ENCODE peak calls at places on chromosomes 5 and 9, in ten cellular contexts. Q, C, M, F, I, O, Y, R, V and W are unnamed samples.
A peak's percentile ranks its signal among the peaks of the same experiment; 100 is the strongest.

GRCh38 chr5:10633271-10634049 is 69.6 kb downstream of the ANKRD33B start:
- DNase-seq in I (no peak), O (no peak), Q (no peak), C (no peak), V (no peak), R (no peak), Y (peak; percentile 73), M (no peak), F (peak; percentile 88), W (no peak)

GRCh38 chr5:17185776-17186175 is 31.7 kb upstream of the BASP1 start:
- DNase-seq in Y (no peak), M (no peak), C (peak; percentile 27), V (no peak), Q (no peak), F (no peak), O (peak; percentile 53), R (no peak), I (no peak), W (no peak)

GRCh38 chr5:91139572-91140200 is 243.4 kb downstream of the ARRDC3 start:
- DNase-seq in I (no peak), Q (no peak), C (no peak), V (no peak), Y (peak; percentile 32), F (no peak), M (no peak), R (no peak), O (no peak), W (no peak)

GRCh38 chr5:64147849-64148441 is 17.7 kb upstream of the RNF180 start:
- DNase-seq in C (peak; percentile 20), R (no peak), Q (peak; percentile 71), I (peak; percentile 57), M (peak; percentile 7), O (peak; percentile 25), V (peak; percentile 20), Y (peak; percentile 60), F (peak; percentile 69), W (no peak)

GRCh38 chr9:133371261-133371711 is 4.6 kb downstream of the SURF4 start:
- DNase-seq in R (no peak), F (peak; percentile 82), Y (no peak), O (no peak), I (no peak), M (no peak), V (peak; percentile 45), C (no peak), Q (no peak), W (no peak)

GRCh38 chr5:56302027-56302426 is 68.9 kb upstream of the ANKRD55 start:
- DNase-seq in Q (no peak), R (no peak), M (peak; percentile 17), Y (peak; percentile 38), C (no peak), F (no peak), V (no peak), I (no peak), O (no peak), W (no peak)

GRCh38 chr5:32961066-32961429 is 249.9 kb downstream of the NPR3 start:
- DNase-seq in I (no peak), Q (no peak), F (no peak), Y (no peak), M (no peak), O (no peak), C (no peak), V (no peak), R (no peak), W (no peak)

GRCh38 chr9:127921592-127922120 is 4.8 kb upstream of the ST6GALNAC4 start:
- DNase-seq in O (no peak), M (no peak), C (peak; percentile 82), F (peak; percentile 94), I (peak; percentile 56), R (no peak), Y (peak; percentile 47), V (peak; percentile 86), Q (peak; percentile 81), W (no peak)

GRCh38 chr9:131658753-131659129 is 81.1 kb downstream of the RAPGEF1 start:
- DNase-seq in V (no peak), C (no peak), M (no peak), O (no peak), F (no peak), R (no peak), Y (no peak), Q (no peak), I (no peak), W (no peak)

GRCh38 chr9:131657890-131658752 is 81.8 kb downstream of the RAPGEF1 start:
- DNase-seq in Y (peak; percentile 91), F (no peak), V (no peak), R (no peak), C (no peak), Q (no peak), I (peak; percentile 64), M (peak; percentile 43), O (no peak), W (no peak)

GRCh38 chr9:131663288-131663687 is 76.6 kb downstream of the RAPGEF1 start:
- DNase-seq in V (no peak), Q (no peak), R (no peak), O (no peak), C (no peak), M (no peak), Y (no peak), F (no peak), I (no peak), W (no peak)

GRCh38 chr9:131661954-131662621 is 77.8 kb downstream of the RAPGEF1 start:
- DNase-seq in R (no peak), F (no peak), Q (no peak), M (no peak), C (no peak), Y (peak; percentile 41), O (no peak), I (no peak), V (peak; percentile 49), W (no peak)

DNA sequence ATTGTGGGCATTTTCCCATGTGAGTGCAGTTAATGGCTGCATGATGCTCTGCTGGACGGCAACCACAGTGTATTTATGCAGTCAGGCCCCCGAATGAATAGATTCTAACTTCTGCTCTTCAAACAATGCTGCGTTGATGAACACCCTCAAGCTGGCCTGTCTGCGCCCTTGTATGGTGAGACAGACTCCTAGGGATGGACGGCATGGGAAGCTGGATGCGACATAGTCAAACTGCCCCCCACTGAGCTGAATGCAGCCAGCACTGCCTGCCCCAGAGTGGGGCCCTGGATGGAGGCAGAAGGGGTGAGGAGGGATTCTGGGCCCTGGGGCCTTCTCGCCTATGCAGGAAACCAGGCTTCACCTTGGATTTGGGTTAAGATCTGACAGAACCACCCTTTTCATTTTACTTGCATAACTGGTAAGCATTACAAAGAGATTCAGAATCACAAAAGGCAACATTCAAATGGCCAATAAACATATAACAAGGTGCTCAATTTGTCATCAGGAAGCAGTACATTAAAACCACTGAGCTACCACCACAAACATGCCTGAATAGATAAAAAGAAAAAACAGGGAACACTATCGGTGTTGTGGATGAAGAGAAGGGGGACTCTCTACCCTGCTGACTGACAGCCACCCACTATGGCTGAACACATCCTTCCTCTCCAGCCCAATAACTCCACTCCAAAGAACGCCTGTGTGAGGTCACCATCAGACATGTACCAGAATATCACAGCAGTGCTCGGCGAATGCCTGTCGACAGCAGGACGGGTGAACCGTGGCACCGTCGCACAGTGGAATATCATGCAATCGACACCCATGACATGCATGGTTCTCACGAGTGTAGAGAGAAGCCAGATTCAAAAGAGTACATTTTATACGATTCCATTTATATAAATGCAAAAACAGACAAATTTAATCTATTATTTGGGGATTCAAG is 79.1 kb downstream of the RAPGEF1 start:
- DNase-seq in F (no peak), Y (no peak), R (no peak), Q (no peak), M (no peak), O (no peak), C (no peak), V (no peak), I (no peak), W (no peak)
- H3K4me1 ChIP-seq in F (peaks cover 100% of the 10 kb centered on the region), Y (peaks cover 63% of the 10 kb centered on the region), R (peaks cover 34% of the 10 kb centered on the region), Q (peaks cover 56% of the 10 kb centered on the region), M (peaks cover 27% of the 10 kb centered on the region), O (no peaks in the 10 kb centered on the region), C (peaks cover 31% of the 10 kb centered on the region), V (no peaks in the 10 kb centered on the region), I (no peaks in the 10 kb centered on the region), W (peaks cover 33% of the 10 kb centered on the region)

GRCh38 chr9:125203259-125203658 is 2.9 kb downstream of the RABEPK start:
- DNase-seq in Y (no peak), F (no peak), M (peak; percentile 40), Q (no peak), O (no peak), R (no peak), I (no peak), V (no peak), C (no peak), W (no peak)

GRCh38 chr9:125204477-125204876 is 4.1 kb downstream of the RABEPK start:
- DNase-seq in V (no peak), F (no peak), R (no peak), Y (no peak), I (no peak), Q (no peak), M (peak; percentile 74), O (no peak), C (no peak), W (no peak)

GRCh38 chr9:125200216-125201047 is at the start of gene RABEPK:
- DNase-seq in V (peak; percentile 96), F (peak; percentile 98), C (peak; percentile 95), M (peak; percentile 89), Q (peak; percentile 94), O (peak; percentile 89), I (peak; percentile 89), R (peak; percentile 96), Y (peak; percentile 94), W (peak; percentile 95)
- TF ChIP-seq POLR2A in V (peak; percentile 95), F (no peak), C (peak; percentile 93), M (peak; percentile 94), Q (no peak), O (peak; percentile 70), I (peak; percentile 75), R (peak; percentile 47), Y (peak; percentile 93), W (no peak)

DNA sequence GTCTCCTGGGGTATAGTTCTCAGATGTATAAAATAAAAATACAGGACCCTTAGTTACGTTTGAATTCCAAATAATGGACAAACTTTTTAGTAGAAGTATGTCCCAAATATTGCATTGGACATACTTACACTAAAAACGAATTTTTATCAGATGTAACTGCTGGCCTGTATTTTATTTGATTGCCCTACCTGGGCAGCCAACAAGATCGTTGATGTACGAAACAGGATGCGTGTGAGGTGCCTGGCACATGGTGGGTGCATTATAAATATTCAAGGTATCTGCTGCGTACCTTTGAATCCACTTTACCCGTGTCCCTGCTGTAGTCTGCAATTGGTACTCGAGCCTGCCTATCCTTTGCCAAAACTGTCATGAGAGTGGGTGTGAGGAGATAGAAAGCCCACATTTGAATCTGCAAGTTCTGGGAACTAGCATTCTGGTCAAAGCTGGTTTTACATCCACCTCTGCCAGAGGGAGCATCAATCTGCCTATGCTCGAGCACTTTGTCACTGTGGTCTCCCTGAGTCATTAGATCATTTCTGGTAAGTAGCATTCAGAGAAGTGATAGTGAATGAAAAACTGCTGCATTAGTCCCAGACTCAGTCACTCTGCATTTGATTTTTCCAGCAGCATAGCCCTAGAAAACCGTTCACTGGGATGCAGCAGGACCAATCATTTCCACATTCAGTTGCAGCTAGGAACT is 133.7 kb upstream of the IQGAP2 start:
- DNase-seq in Y (no peak), Q (no peak), O (no peak), M (no peak), V (no peak), C (no peak), F (no peak), I (no peak), R (no peak), W (no peak)
- TF ChIP-seq POLR2AphosphoS5 in Y (no peak), Q (no peak), O (no peak), M (no peak), V (no peak), C (no peak), F (no peak), I (no peak), R (no peak), W (no peak)

DNA sequence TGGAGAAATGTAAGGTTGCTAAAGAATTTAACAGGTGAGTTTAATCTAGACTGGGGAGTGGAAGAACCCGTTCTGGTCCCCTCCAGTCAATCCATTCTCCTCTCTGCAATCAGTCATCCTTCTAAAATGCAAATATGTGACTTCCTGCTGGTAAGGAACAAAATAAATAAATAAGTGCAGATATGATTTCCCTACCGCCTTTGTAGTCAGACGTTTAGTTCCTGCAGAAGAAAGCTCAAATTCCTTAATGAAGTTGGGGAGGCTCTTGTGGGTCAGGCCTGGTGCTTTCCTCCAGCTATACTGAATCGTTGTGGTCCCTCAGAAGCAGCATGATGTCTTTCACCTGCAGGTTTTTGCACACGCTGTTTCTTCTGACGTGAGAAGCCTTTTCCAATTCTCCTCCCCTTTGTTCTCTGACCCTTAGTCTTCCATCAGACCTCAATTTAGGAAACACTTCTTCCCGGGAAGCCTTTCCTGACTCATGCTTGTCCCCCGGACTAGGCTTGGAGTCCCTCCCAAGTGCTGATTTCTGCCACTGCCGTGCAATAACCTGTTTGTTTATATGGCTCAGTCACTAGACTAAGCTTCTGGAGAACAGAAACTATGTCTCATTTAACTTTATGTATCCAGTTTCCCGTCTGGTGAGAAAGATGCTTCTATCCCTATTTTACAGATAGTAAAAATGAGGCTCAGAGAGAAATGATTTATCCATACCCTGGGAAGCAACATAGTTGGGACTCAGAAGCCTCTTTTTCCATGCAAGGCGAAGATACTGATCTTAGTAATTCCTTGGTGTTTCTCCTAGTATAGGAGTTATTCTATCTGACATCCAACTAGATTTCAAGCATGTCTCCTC is 1.3 kb downstream of the ATP6V1G1 start:
- DNase-seq in Q (no peak), Y (peak; percentile 62), I (no peak), O (no peak), V (no peak), F (no peak), R (no peak), C (no peak), M (no peak), W (no peak)
- H3K4me1 ChIP-seq in Q (peaks cover 61% of the 10 kb centered on the region), Y (peaks cover 26% of the 10 kb centered on the region), I (peaks cover 5% of the 10 kb centered on the region), O (no peaks in the 10 kb centered on the region), V (peaks cover 11% of the 10 kb centered on the region), F (peaks cover 68% of the 10 kb centered on the region), R (peaks cover 52% of the 10 kb centered on the region), C (peaks cover 44% of the 10 kb centered on the region), M (peaks cover 52% of the 10 kb centered on the region), W (peaks cover 59% of the 10 kb centered on the region)